ENCODE peak calls at places on chromosomes 3 and 15, in five cellular contexts. I, Q, U, S and R are unnamed samples.

GRCh38 chr15:90002428-90002844 is 1.3 kb downstream of the ZNF710 start:
- DNase-seq in I (no peak), Q (peak; percentile 75), U (peak; percentile 41), S (no peak), R (no peak)

GRCh38 chr3:170752571-170753155 is 117.3 kb downstream of the RPL22L1 start:
- DNase-seq in Q (no peak), U (no peak), I (no peak), S (no peak), R (no peak)

GRCh38 chr3:99965077-99965476 is 147.4 kb downstream of the CMSS1 start:
- DNase-seq in U (peak; percentile 60), Q (no peak), S (no peak), I (no peak), R (no peak)

GRCh38 chr3:48402907-48403306 is 27.0 kb downstream of the PLXNB1 start:
- DNase-seq in I (no peak), S (no peak), U (no peak), Q (no peak), R (no peak)

GRCh38 chr15:56918907-56919707 is 663 bp downstream of the TCF12 start:
- DNase-seq in I (no peak), Q (peak; percentile 73), S (no peak), U (peak; percentile 57), R (no peak)

GRCh38 chr3:133828576-133829309 is 23.1 kb downstream of the SRPRB start:
- DNase-seq in U (no peak), Q (no peak), I (no peak), S (no peak), R (no peak)

GRCh38 chr3:41317718-41318117 is 118.4 kb downstream of the CTNNB1 start:
- DNase-seq in S (peak; percentile 40), Q (no peak), U (peak; percentile 76), I (no peak), R (no peak)

GRCh38 chr15:35667908-35668307 is 121.9 kb upstream of the DPH6 start:
- DNase-seq in S (no peak), I (no peak), U (no peak), Q (no peak), R (no peak)

GRCh38 chr3:126056681-126057546 is 27.0 kb downstream of the SLC41A3 start:
- DNase-seq in S (no peak), Q (no peak), U (no peak), I (no peak), R (no peak)

GRCh38 chr3:141477224-141477623 is 9.6 kb upstream of the RASA2 start:
- DNase-seq in Q (no peak), S (no peak), I (no peak), U (peak; percentile 87), R (no peak)

GRCh38 chr3:185824467-185825378 is at the start of gene IGF2BP2:
- DNase-seq in S (no peak), I (no peak), Q (peak; percentile 83), U (peak; percentile 81), R (no peak)

GRCh38 chr15:91099616-91100560 is at the start of gene SV2B:
- DNase-seq in Q (no peak), S (no peak), I (no peak), U (peak; percentile 28), R (no peak)

GRCh38 chr15:60840703-60841411 is 361.9 kb upstream of the ICE2 start:
- DNase-seq in U (no peak), S (no peak), Q (no peak), I (no peak), R (no peak)

GRCh38 chr15:21261965-21262850 is 178.1 kb downstream of the POTEB3 start:
- DNase-seq in I (no peak), U (peak; percentile 4), S (no peak), Q (peak; percentile 58), R (no peak)

GRCh38 chr3:86895202-86895601 is 95.7 kb downstream of the VGLL3 start:
- DNase-seq in Q (no peak), S (peak; percentile 4), I (no peak), U (no peak), R (no peak)

GRCh38 chr3:125142418-125142778 is 70.2 kb downstream of the SLC12A8 start:
- DNase-seq in U (no peak), Q (no peak), S (no peak), I (no peak), R (no peak)

GRCh38 chr3:115806501-115806900 is 183.2 kb downstream of the GAP43 start:
- DNase-seq in S (no peak), I (no peak), Q (no peak), U (no peak), R (no peak)

GRCh38 chr3:45105855-45106655 is 40.1 kb downstream of the CDCP1 start:
- DNase-seq in I (peak; percentile 58), S (peak; percentile 41), Q (no peak), U (peak; percentile 92), R (peak; percentile 85)

GRCh38 chr15:57751177-57751800 is 44.8 kb downstream of the POLR2M start:
- DNase-seq in S (no peak), Q (no peak), U (peak; percentile 41), I (no peak), R (peak; percentile 41)

GRCh38 chr3:60708191-60708975 is 542.9 kb downstream of the FHIT start:
- DNase-seq in I (no peak), U (peak; percentile 67), Q (no peak), S (peak; percentile 63), R (no peak)

GRCh38 chr3:189053327-189053726 is 118.4 kb upstream of the TPRG1 start:
- DNase-seq in U (no peak), I (no peak), Q (peak; percentile 46), S (no peak), R (no peak)

GRCh38 chr3:166060789-166061479 is 223.7 kb upstream of the BCHE start:
- DNase-seq in I (no peak), Q (no peak), S (no peak), U (no peak), R (no peak)

GRCh38 chr3:157058392-157059071 is 101.4 kb downstream of the CCNL1 start:
- DNase-seq in U (no peak), Q (no peak), S (no peak), I (no peak), R (no peak)

GRCh38 chr15:80695911-80696651 is 971 bp downstream of the ABHD17C start:
- DNase-seq in I (no peak), S (no peak), U (peak; percentile 62), Q (peak; percentile 64), R (no peak)

GRCh38 chr3:87298111-87298718 is 21.8 kb upstream of the POU1F1 start:
- DNase-seq in U (peak; percentile 80), Q (no peak), I (no peak), S (no peak), R (no peak)

GRCh38 chr15:77476999-77477398 is 56.3 kb downstream of the HMG20A start:
- DNase-seq in Q (no peak), U (no peak), S (no peak), I (no peak), R (no peak)

GRCh38 chr3:177357352-177358084 is 160.2 kb upstream of the TBL1XR1 start:
- DNase-seq in S (no peak), Q (no peak), U (peak; percentile 73), I (peak; percentile 45), R (peak; percentile 52)

GRCh38 chr15:75663931-75664421 is 16.3 kb downstream of the SNX33 start:
- DNase-seq in Q (no peak), I (no peak), U (no peak), S (no peak), R (no peak)

GRCh38 chr3:36514171-36514570 is 133.9 kb downstream of the STAC start:
- DNase-seq in U (peak; percentile 36), Q (no peak), S (no peak), I (no peak), R (peak; percentile 21)

GRCh38 chr3:52679139-52679538 is 6.6 kb downstream of the PBRM1 start:
- DNase-seq in U (no peak), I (no peak), S (no peak), Q (no peak), R (no peak)

DNA sequence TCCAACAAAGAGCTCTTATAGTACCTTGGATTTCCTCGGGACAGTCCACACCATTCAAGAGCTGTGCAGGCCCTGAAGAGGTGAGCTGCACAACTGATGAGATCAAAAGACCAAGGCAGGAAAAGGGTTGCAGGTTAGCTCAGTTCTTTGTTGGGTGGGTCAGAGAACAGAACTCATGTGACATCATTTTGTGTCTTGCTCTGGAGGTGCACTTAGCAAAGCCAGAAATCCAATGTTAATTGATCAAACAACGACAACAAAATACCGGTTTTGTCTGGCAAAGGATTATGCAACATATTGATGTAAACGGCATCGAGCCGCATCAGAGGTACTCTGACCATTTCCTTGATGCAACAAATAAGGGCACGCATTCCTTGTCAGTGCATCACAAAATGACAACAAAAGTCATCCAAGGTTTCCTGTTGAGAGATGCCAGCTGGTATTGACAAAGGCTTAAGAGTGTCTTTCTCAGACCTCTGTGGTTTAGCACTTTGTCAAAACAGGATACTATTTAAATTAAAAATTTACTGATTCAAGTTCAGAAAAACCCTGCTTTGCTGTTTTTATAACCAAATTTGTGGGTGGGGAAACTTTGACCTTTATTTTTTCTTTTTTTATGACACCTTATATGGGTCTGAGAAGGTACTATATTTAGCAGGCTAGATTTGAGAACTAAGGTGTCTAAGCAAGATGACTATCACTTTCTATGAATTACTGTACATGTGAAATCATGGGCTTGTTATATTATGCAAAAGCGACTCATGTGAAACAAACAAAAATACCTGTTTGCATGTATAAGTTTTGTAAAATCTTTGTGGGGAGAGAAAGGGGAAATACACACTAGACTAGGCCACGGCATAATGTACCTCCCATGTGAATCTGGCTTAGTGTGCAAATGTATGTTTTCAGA is 496.2 kb downstream of the FOXP1 start:
- DNase-seq in Q (no peak), I (no peak), S (no peak), U (peak; percentile 95), R (no peak)
- H3K4me3 ChIP-seq in Q (no peak overlapping the region), I (no peak overlapping the region), S (no peak overlapping the region), U (no peak overlapping the region), R (no peak overlapping the region)

DNA sequence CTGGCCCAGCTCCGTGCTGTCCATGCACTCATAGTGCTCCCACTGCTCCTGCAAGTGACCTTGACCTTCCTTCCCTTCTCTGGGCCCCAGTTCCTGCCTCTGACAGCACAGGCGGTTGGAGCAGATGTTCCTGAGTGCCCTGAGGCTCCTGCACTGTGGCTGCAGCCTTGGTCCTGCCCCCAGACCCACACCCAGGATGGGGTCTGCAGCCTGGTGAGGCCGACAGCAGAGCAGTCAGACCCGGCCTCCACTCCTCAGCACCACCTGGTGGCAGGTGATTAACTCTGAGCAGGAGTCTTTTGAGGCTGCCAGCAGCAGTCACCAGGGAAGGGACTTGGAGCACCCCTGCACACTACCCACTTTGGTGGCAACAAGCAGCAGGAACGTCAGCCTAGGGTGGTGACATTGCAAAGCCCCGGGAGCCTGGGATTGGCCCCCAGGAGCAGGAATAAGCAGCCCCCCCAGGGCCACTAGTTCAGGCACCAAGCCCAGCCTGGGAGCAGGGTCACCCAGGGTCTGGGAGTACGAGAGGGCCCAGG is 64.6 kb downstream of the CYP11A1 start:
- DNase-seq in I (no peak), U (peak; percentile 53), Q (no peak), S (no peak), R (no peak)
- TF ChIP-seq CTCF in I (peak; percentile 90), U (peak; percentile 87), Q (peak; percentile 53), S (peak; percentile 68), R (peak; percentile 57)

GRCh38 chr3:174858353-174858752 is 781 bp upstream of the NAALADL2 start:
- DNase-seq in I (no peak), Q (no peak), U (no peak), S (no peak), R (no peak)
- H3K4me3 ChIP-seq in I (no peak overlapping the region), Q (no peak overlapping the region), U (peak overlapping the region; percentile 46), S (no peak overlapping the region), R (no peak overlapping the region)

DNA sequence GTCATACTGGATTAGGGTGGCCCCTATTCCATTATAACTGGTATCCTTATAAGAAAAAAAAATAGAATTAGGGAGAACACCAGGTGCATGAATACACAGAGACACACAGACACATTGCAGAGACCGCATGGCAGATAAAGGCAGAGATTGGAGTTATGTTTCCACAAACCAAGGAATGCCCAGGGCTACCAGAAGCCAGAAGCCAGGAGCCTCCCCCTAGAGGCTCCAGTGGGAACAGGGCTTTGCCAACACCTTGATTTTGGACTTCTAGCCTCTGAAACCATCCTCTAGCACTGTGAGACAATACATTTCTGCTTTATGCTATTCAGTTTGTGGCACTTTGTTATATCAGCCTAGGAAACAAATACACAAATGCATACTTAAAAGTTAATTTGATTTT is 10.4 kb downstream of the GOLM2 start:
- DNase-seq in Q (no peak), S (no peak), U (peak; percentile 58), I (no peak), R (no peak)
- TF ChIP-seq CTCF in Q (no peak), S (peak; percentile 32), U (peak; percentile 60), I (peak; percentile 78), R (peak; percentile 46)